ENCODE peak calls at places on chromosomes 3 and 15, in four cellular contexts. L is K562, X is HepG2, O is H1. J is an unnamed sample.

GRCh38 chr3:117355566-117355965 is 646.0 kb downstream of the TUSC7 start:
- DNase-seq in L (no peak), X (peak; percentile 2), O (no peak), J (no peak)

GRCh38 chr15:26126070-26126469 is 262.9 kb upstream of the ATP10A start:
- DNase-seq in L (no peak), X (no peak), O (no peak), J (no peak)

GRCh38 chr3:6605245-6605644 is 255.7 kb upstream of the GRM7 start:
- DNase-seq in L (peak; percentile 20), X (no peak), O (no peak), J (no peak)

GRCh38 chr3:117734431-117734830 is 1024.9 kb downstream of the TUSC7 start:
- DNase-seq in L (no peak), X (no peak), O (no peak), J (no peak)

GRCh38 chr15:55829826-55830225 is 86.9 kb upstream of the PRTG start:
- DNase-seq in L (no peak), X (no peak), O (no peak), J (no peak)

GRCh38 chr3:175057406-175057805 is 198.3 kb downstream of the NAALADL2 start:
- DNase-seq in L (no peak), X (no peak), O (no peak), J (no peak)

GRCh38 chr3:61371123-61371522 is 119.9 kb upstream of the FHIT start:
- DNase-seq in L (peak; percentile 32), X (peak; percentile 10), O (no peak), J (peak; percentile 35)

GRCh38 chr15:38073278-38073930 is 139.0 kb downstream of the TMCO5A start:
- DNase-seq in L (no peak), X (peak; percentile 43), O (no peak), J (peak; percentile 28)

GRCh38 chr15:101027273-101027901 is 108.2 kb downstream of the LRRK1 start:
- DNase-seq in L (no peak), X (no peak), O (no peak), J (no peak)

GRCh38 chr3:149179225-149179624 is 42.4 kb downstream of the CP start:
- DNase-seq in L (no peak), X (no peak), O (no peak), J (no peak)

DNA sequence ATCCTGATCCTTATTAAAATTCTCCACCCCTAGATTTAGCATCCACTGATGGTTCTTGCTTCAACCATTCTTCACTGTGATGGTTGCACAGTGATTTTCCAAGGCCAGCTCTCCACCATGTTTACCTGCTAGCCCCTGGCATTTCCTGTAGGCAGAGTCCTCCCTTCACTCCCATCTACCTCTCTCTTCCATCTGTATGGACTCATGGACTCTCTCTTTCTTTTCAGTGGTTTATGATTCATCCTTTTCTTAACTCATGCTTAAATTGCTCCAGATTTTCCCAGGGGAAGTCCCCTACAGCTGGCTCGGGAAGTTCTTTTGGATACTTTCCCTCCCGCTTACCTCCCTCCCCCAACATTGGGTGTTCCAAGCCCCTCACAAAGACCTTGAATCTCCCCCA is 18.7 kb downstream of the TGM4 start:
- DNase-seq in L (no peak), X (no peak), O (no peak), J (no peak)
- TF ChIP-seq FOSL1 in L (no peak), X (no peak), O (no peak), J (no peak)

GRCh38 chr3:181493423-181493822 is 218.3 kb upstream of the SOX2 start:
- DNase-seq in L (no peak), X (no peak), O (no peak), J (no peak)
- TF ChIP-seq SP1 in L (no peak), X (no peak), O (no peak), J (no peak)

DNA sequence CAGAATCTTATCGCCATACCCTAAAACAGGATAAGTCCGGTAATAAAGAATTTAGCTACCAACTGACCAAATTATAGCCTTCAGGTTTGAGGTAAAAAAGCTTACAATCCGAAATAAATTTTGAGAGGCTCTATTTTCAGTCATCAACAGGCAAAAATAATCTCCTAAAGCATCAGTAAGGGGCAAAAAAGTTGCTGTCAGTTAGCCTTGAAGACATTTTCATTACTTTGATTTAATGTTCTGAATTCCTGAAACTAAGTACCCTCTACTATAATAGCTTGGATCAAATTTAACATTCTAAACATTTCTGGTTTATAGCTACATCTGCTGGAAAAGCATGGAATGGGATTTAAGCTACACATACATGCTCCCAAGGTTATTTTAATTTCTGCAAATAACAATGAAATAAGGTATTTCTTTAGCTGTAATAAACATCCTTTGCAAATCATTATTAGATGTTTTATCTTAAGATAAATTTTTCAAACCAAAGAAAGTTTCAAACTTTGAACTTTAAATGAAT is 245.5 kb downstream of the ULK4 start:
- DNase-seq in L (no peak), X (no peak), O (no peak), J (no peak)
- TF ChIP-seq FOSL1 in L (no peak), X (no peak), O (no peak), J (no peak)

DNA sequence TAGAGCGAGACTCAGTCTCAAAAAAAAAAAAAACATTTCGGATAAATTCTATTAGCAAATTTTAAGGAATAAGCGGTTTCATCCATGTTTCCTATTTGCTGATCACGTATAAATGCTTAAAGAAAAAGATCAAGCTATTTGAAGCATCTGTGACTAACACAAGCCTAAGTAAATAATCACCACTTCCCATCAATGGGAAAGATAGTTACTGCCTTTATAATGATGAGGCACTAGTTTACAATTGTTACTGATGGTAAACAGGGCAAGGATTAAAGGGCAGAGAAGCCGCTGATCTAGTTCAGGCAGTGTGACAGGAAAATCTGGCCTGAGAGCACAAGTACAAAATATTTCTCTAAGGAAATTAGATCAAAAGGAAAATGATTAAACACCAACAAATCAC is 13.7 kb downstream of the CLPX start:
- DNase-seq in L (no peak), X (peak; percentile 75), O (no peak), J (no peak)
- TF ChIP-seq SP1 in L (no peak), X (no peak), O (no peak), J (no peak)

GRCh38 chr3:165729756-165730155 is 107.5 kb downstream of the BCHE start:
- DNase-seq in L (no peak), X (no peak), O (no peak), J (no peak)

GRCh38 chr3:165728924-165729323 is 108.3 kb downstream of the BCHE start:
- DNase-seq in L (no peak), X (no peak), O (no peak), J (no peak)

DNA sequence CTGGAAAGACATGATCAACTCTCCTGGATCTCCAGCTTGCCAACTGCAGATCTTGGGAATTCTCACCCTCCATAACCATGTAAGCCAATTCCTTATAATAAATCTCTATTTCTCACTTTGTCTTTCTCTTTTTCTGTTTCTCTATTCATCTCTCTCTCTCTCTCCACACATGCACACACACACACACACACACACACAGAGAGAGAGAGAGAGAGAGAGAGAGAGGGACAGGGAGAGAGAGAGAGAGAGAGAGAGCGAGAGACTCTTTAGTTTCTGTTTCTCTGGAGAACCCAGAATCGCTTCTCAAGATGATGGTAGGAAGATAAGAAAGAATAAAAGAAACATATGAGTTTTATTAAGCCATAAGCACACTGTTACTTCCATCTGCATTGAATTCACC is 111.9 kb downstream of the BCHE start:
- DNase-seq in L (no peak), X (no peak), O (no peak), J (no peak)
- TF ChIP-seq FOSL1 in L (no peak), X (no peak), O (no peak), J (no peak)

J was measured in HCT116.